ENCODE peak calls at places on chromosomes 2 and 18, in five cellular contexts. K is stimulated activated CD4-positive, alpha-beta T cell treated with anti-CD3 and anti-CD28 coated beads, Interleukin-1b, Interleukin-23, amount 100 ng/mL, for 24 hours; Q is SK-N-SH; G is RPMI7951; U is cardiac fibroblast. D is an unnamed sample.

GRCh38 chr2:45380131-45380836 is 230.8 kb downstream of the SRBD1 start:
- DNase-seq in K (no peak), Q (no peak), G (peak; percentile 55), U (peak; percentile 22), D (peak; percentile 56)

GRCh38 chr2:239093956-239094355 is 246.1 kb downstream of the TWIST2 start:
- DNase-seq in K (no peak), Q (peak; percentile 88), G (no peak), U (no peak), D (no peak)

GRCh38 chr18:63177822-63178525 is 141.6 kb downstream of the BCL2 start:
- DNase-seq in K (no peak), Q (no peak), G (no peak), U (no peak), D (no peak)

GRCh38 chr2:134700730-134701129 is 18.1 kb downstream of the TMEM163 start:
- DNase-seq in K (no peak), Q (no peak), G (no peak), U (no peak), D (no peak)

GRCh38 chr2:238270606-238271005 is 17.8 kb downstream of the PER2 start:
- DNase-seq in K (no peak), Q (peak; percentile 46), G (no peak), U (no peak), D (no peak)

GRCh38 chr2:467101-467500 is 179.2 kb upstream of the ALKAL2 start:
- DNase-seq in K (no peak), Q (peak; percentile 34), G (no peak), U (no peak), D (no peak)

GRCh38 chr2:197575987-197576386 is 60.1 kb downstream of the MOB4 start:
- DNase-seq in K (no peak), Q (no peak), G (no peak), U (peak; percentile 69), D (peak; percentile 23)

GRCh38 chr18:23336072-23336471 is 117.0 kb upstream of the RIOK3 start:
- DNase-seq in K (no peak), Q (no peak), G (no peak), U (peak; percentile 69), D (no peak)

GRCh38 chr2:233942731-233943130 is 25.6 kb downstream of the TRPM8 start:
- DNase-seq in K (no peak), Q (no peak), G (no peak), U (no peak), D (no peak)

GRCh38 chr2:148021059-148021985 is at the start of gene MBD5:
- DNase-seq in K (peak; percentile 36), Q (peak; percentile 26), G (peak; percentile 60), U (peak; percentile 70), D (peak; percentile 44)

GRCh38 chr2:216535454-216535995 is 36.9 kb downstream of the RPL37A start:
- DNase-seq in K (no peak), Q (no peak), G (peak; percentile 92), U (peak; percentile 96), D (no peak)

GRCh38 chr18:69900941-69901340 is 46.7 kb downstream of the CD226 start:
- DNase-seq in K (no peak), Q (no peak), G (no peak), U (no peak), D (peak; percentile 31)

GRCh38 chr2:172211507-172211906 is 108.8 kb upstream of the DLX2 start:
- DNase-seq in K (no peak), Q (no peak), G (peak; percentile 21), U (no peak), D (no peak)

GRCh38 chr2:88254437-88255081 is 84.4 kb downstream of the THNSL2 start:
- DNase-seq in K (no peak), Q (no peak), G (no peak), U (no peak), D (no peak)

GRCh38 chr2:237171396-237171795 is 85.7 kb downstream of the COPS8 start:
- DNase-seq in K (no peak), Q (no peak), G (peak; percentile 92), U (peak; percentile 97), D (peak; percentile 41)

GRCh38 chr2:196331143-196331542 is 159.8 kb upstream of the STK17B start:
- DNase-seq in K (no peak), Q (no peak), G (peak; percentile 85), U (peak; percentile 87), D (peak; percentile 29)

GRCh38 chr2:4780679-4781078 is 911.5 kb upstream of the SOX11 start:
- DNase-seq in K (no peak), Q (no peak), G (no peak), U (no peak), D (peak; percentile 5)

GRCh38 chr2:177682006-177682405 is 289.4 kb downstream of the AGPS start:
- DNase-seq in K (no peak), Q (no peak), G (no peak), U (no peak), D (no peak)

GRCh38 chr2:65128297-65129190 is 1.4 kb downstream of the RAB1A start:
- DNase-seq in K (no peak), Q (no peak), G (peak; percentile 20), U (peak; percentile 41), D (peak; percentile 38)

GRCh38 chr2:187553908-187554703 is at the start of gene TFPI:
- DNase-seq in K (no peak), Q (no peak), G (peak; percentile 73), U (peak; percentile 82), D (peak; percentile 72)

GRCh38 chr2:204024503-204024902 is 87.9 kb downstream of the ICOS start:
- DNase-seq in K (no peak), Q (peak; percentile 20), G (peak; percentile 25), U (peak; percentile 27), D (peak; percentile 69)

GRCh38 chr2:128258218-128258617 is 60.5 kb downstream of the HS6ST1 start:
- DNase-seq in K (no peak), Q (no peak), G (no peak), U (no peak), D (no peak)

GRCh38 chr2:70960833-70961647 is 17.4 kb upstream of the ANKRD53 start:
- DNase-seq in K (no peak), Q (peak; percentile 8), G (no peak), U (no peak), D (no peak)

GRCh38 chr2:359047-359446 is 71.2 kb upstream of the ALKAL2 start:
- DNase-seq in K (no peak), Q (peak; percentile 57), G (no peak), U (no peak), D (no peak)

GRCh38 chr2:188068093-188068492 is 223.6 kb upstream of the GULP1 start:
- DNase-seq in K (no peak), Q (no peak), G (peak; percentile 7), U (no peak), D (peak; percentile 28)

GRCh38 chr2:233458826-233459225 is 104.5 kb downstream of the DGKD start:
- DNase-seq in K (no peak), Q (no peak), G (no peak), U (no peak), D (no peak)

D was measured in DMS53.